ENCODE peak calls at places on chromosome 14, in six cellular contexts. X, C, O, A, Q and T are unnamed samples.

GRCh38 chr14:35257809-35258208 is 34.4 kb upstream of the PSMA6 start:
- DNase-seq in O (peak), X (no peak), Q (no peak), A (no peak), C (no peak), T (no peak)

GRCh38 chr14:32078030-32078793 is 1.1 kb downstream of the ARHGAP5 start:
- DNase-seq in X (no peak), A (no peak), Q (peak), O (peak), C (no peak), T (peak)

GRCh38 chr14:85590784-85591183 is 60.8 kb downstream of the FLRT2 start:
- DNase-seq in X (no peak), Q (no peak), O (no peak), C (peak), A (no peak), T (no peak)

GRCh38 chr14:24840204-24840893 is 206.4 kb upstream of the GZMB start:
- DNase-seq in A (no peak), Q (no peak), X (no peak), C (no peak), O (no peak), T (no peak)

GRCh38 chr14:60508707-60509437 is at the start of gene SIX6:
- DNase-seq in C (no peak), X (peak), Q (no peak), O (peak), A (peak), T (no peak)

GRCh38 chr14:39396448-39396847 is 35.8 kb downstream of the FBXO33 start:
- DNase-seq in C (no peak), Q (no peak), X (no peak), O (no peak), A (no peak), T (no peak)

GRCh38 chr14:91374287-91374880 is 43.2 kb downstream of the CCDC88C start:
- DNase-seq in A (no peak), Q (no peak), X (no peak), O (peak), C (peak), T (no peak)

GRCh38 chr14:25411933-25412757 is 362.2 kb upstream of the STXBP6 start:
- DNase-seq in O (no peak), C (no peak), A (no peak), X (peak), Q (no peak), T (no peak)

GRCh38 chr14:99037777-99038176 is 234.2 kb downstream of the BCL11B start:
- DNase-seq in C (no peak), A (no peak), X (peak), O (no peak), Q (peak), T (no peak)

GRCh38 chr14:58822856-58823255 is 185.1 kb downstream of the DACT1 start:
- DNase-seq in X (no peak), A (no peak), O (no peak), Q (no peak), C (no peak), T (no peak)

GRCh38 chr14:28571636-28572035 is 195.0 kb upstream of the FOXG1 start:
- DNase-seq in A (no peak), C (no peak), Q (no peak), X (no peak), O (no peak), T (no peak)

GRCh38 chr14:74062809-74063150 is 21.5 kb downstream of the ALDH6A1 start:
- DNase-seq in O (no peak), A (no peak), C (peak), X (no peak), Q (peak), T (no peak)

GRCh38 chr14:80215081-80215480 is 3.8 kb upstream of the DIO2 start:
- DNase-seq in C (no peak), A (no peak), X (no peak), O (no peak), Q (no peak), T (no peak)

GRCh38 chr14:103562135-103562384 is 397 bp downstream of the BAG5 start:
- DNase-seq in Q (no peak), X (no peak), A (peak), O (peak), C (no peak), T (no peak)

GRCh38 chr14:91373591-91374245 is 43.9 kb downstream of the CCDC88C start:
- DNase-seq in X (no peak), O (peak), A (no peak), C (peak), Q (no peak), T (no peak)

GRCh38 chr14:105411017-105411941 is 8.3 kb upstream of the MTA1 start:
- DNase-seq in X (peak), C (peak), O (peak), A (peak), Q (peak), T (no peak)

GRCh38 chr14:103746706-103747105 is 31.1 kb downstream of the ZFYVE21 start:
- DNase-seq in O (no peak), X (no peak), Q (no peak), C (no peak), A (no peak), T (no peak)

GRCh38 chr14:73996731-73997107 is 22.4 kb downstream of the ENTPD5 start:
- DNase-seq in O (no peak), A (no peak), X (no peak), Q (no peak), C (no peak), T (no peak)

GRCh38 chr14:102248121-102248520 is 56.8 kb downstream of the MOK start:
- DNase-seq in C (peak), X (no peak), Q (no peak), O (no peak), A (no peak), T (no peak)

GRCh38 chr14:65222434-65222833 is 120.1 kb upstream of the MAX start:
- DNase-seq in Q (peak), X (peak), C (peak), O (peak), A (peak), T (peak)

GRCh38 chr14:102777711-102778615 is 714 bp downstream of the TRAF3 start:
- DNase-seq in Q (no peak), A (no peak), X (no peak), C (no peak), O (no peak), T (no peak)

GRCh38 chr14:32635103-32635719 is 303.5 kb upstream of the NPAS3 start:
- DNase-seq in C (no peak), A (no peak), X (no peak), O (peak), Q (no peak), T (no peak)

GRCh38 chr14:93081875-93082570 is 33.7 kb downstream of the ITPK1 start:
- DNase-seq in O (no peak), C (no peak), Q (no peak), A (no peak), X (no peak), T (no peak)

GRCh38 chr14:71711619-71712018 is 220.6 kb upstream of the RGS6 start:
- DNase-seq in Q (no peak), X (no peak), A (no peak), C (peak), O (peak), T (peak)

GRCh38 chr14:105163040-105163742 is 5.4 kb downstream of the JAG2 start:
- DNase-seq in O (no peak), A (no peak), Q (no peak), C (no peak), X (no peak), T (no peak)

GRCh38 chr14:37167151-37168047 is 5.0 kb downstream of the SLC25A21 start:
- DNase-seq in O (no peak), Q (no peak), C (no peak), X (peak), A (no peak), T (no peak)

GRCh38 chr14:95614335-95614734 is 71.9 kb upstream of the TCL1B start:
- DNase-seq in X (no peak), C (no peak), Q (no peak), O (no peak), A (no peak), T (no peak)
- TF ChIP-seq CTCF in X (no peak), C (no peak), Q (no peak), O (no peak), A (no peak), T (no peak)

GRCh38 chr14:94126800-94127199 is 2.6 kb downstream of the IFI27L2 start:
- DNase-seq in O (no peak), A (no peak), Q (no peak), C (no peak), X (no peak), T (no peak)

GRCh38 chr14:94127330-94127729 is 2.1 kb downstream of the IFI27L2 start:
- DNase-seq in X (no peak), Q (no peak), O (no peak), C (no peak), A (no peak), T (no peak)

GRCh38 chr14:94128216-94128839 is 1.1 kb downstream of the IFI27L2 start:
- DNase-seq in C (no peak), O (no peak), Q (peak), X (no peak), A (no peak), T (no peak)

GRCh38 chr14:94129758-94130414 is 482 bp upstream of the IFI27L2 start:
- DNase-seq in C (no peak), X (no peak), A (no peak), O (peak), Q (no peak), T (no peak)

DNA sequence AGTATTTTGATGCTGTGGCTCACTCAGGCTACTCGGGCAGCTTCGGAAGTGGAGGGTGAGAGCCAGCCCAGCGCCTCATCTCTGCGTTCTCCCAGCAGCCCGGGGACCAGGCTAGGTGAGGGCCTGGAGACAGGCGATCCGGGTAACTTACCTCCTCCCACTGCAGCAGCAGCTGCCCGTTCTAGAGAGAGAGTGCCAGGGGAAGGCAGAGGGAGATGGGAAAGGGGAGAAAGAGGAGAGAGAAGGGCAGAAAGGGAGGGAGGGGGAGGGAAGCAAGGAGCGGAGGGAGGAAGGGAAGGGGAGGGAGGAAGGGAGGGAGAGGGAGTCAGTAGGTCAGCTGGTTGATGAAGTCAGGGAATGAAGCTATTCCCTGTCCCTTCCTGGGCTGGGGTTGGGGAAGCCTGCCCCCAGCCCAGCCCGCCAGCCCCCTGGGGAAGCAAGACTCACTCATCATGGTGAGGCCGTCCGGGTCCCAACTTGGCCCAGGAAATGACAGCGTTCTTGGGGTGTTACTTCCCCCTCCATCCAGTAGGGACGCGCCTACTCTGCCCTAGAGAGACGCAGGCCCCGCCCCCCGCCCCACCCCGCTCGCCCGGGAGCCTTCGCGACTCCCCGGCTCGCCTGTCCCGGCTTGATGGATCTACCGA is at the start of gene IFI27L2:
- DNase-seq in O (peak), X (peak), C (no peak), A (peak), Q (peak), T (no peak)
- TF ChIP-seq CTCF in O (peak), X (peak), C (no peak), A (no peak), Q (peak), T (peak)

DNA sequence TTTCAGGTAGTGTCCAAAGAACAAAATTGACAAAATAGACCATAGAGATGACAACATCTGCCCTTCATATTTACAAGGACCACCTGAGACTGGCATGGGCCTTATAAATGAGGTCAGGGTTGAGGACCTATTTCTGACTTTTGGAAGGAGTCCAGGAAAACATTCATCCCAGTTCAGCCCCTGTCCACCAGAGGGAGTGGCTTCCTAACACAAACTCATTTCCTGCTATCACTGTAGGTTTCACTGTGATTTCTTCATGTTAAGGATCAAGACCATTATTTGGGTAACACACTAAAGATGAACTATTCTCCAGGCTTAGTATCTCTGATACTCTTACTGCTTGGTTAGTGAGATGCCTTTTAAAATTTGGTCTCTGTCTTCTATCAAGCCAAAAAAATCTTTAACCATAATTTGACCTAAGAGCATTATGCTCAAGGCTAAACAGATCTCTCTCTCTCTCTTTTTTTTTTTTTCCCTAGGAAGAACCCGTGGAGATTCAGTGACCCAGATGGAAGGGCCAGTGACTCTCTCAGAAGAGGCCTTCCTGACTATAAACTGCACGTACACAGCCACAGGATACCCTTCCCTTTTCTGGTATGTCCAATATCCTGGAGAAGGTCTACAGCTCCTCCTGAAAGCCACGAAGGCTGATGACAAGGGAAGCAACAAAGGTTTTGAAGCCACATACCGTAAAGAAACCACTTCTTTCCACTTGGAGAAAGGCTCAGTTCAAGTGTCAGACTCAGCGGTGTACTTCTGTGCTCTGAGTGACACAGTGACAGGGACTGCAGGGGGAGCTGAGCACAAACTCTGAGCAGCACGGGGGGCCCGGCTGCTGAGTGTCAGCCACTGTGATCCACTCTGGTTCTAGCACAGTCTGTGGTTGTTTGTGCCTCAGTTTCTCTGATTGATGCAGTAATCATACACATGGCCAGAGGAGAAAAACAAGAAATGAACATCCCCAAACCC is 267.6 kb upstream of the OR4E1 start:
- DNase-seq in A (no peak), O (peak), C (no peak), Q (no peak), X (peak), T (no peak)
- TF ChIP-seq CTCF in A (peak), O (peak), C (peak), Q (peak), X (peak), T (peak)

DNA sequence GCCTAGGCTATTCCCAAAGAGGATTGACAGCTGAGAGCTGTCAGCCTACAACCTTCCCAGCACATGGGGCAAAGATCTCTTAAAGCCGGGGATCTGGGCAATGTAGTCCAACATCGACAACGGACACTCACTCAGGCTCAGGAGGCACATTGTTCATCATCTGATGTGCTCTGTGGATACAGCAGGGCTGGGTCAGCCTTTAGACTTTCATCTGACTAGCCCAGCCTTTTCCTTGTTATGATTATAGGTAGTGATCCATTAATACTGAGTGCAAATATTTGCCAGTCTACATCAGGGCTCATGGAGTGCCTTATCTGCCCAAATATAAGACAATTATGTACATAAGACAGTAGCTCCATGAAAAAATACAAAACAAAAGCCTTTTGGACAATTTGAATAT is 248.2 kb upstream of the FOXN3 start:
- DNase-seq in X (no peak), C (no peak), A (no peak), O (no peak), Q (no peak), T (no peak)
- TF ChIP-seq CTCF in X (no peak), C (no peak), A (no peak), O (no peak), Q (no peak), T (no peak)

GRCh38 chr14:22163051-22163450 is 426.0 kb downstream of the DAD1 start:
- DNase-seq in O (peak), A (no peak), C (no peak), Q (no peak), X (no peak), T (no peak)
- TF ChIP-seq CTCF in O (peak), A (no peak), C (peak), Q (no peak), X (no peak), T (no peak)